ENCODE peak calls at places on chromosomes 2 and 18, in six cellular contexts. Y is HL-60, T is adrenal gland, I is dorsolateral prefrontal cortex, N is foreskin fibroblast, A is GM12864. V is an unnamed sample.

GRCh38 chr18:3151379-3152264 is 68.1 kb downstream of the MYOM1 start:
- DNase-seq in Y (no peak), T (no peak), I (no peak), N (peak), A (no peak), V (peak)

GRCh38 chr2:28950941-28951630 is 30.0 kb upstream of the TOGARAM2 start:
- DNase-seq in Y (no peak), T (no peak), I (no peak), N (no peak), A (no peak), V (no peak)

GRCh38 chr18:80245781-80246655 is 1.3 kb downstream of the PARD6G start:
- DNase-seq in Y (no peak), T (no peak), I (peak), N (no peak), A (no peak), V (no peak)

GRCh38 chr2:225008935-225009334 is 33.3 kb downstream of the DOCK10 start:
- DNase-seq in Y (no peak), T (no peak), I (no peak), N (no peak), A (no peak), V (no peak)

GRCh38 chr2:147541314-147541713 is 303.5 kb upstream of the ACVR2A start:
- DNase-seq in Y (no peak), T (no peak), I (no peak), N (no peak), A (no peak), V (no peak)

GRCh38 chr18:77547757-77548156 is 298.1 kb downstream of the GALR1 start:
- DNase-seq in Y (no peak), T (no peak), I (no peak), N (no peak), A (no peak), V (no peak)

GRCh38 chr2:104043864-104044263 is 810.1 kb upstream of the POU3F3 start:
- DNase-seq in Y (no peak), T (no peak), I (no peak), N (no peak), A (no peak), V (no peak)

GRCh38 chr2:99802730-99803129 is 312.9 kb upstream of the REV1 start:
- DNase-seq in Y (no peak), T (no peak), I (no peak), N (no peak), A (no peak), V (no peak)

GRCh38 chr2:216341151-216341550 is 31.1 kb downstream of the MARCHF4 start:
- DNase-seq in Y (no peak), T (no peak), I (no peak), N (peak), A (no peak), V (peak)

GRCh38 chr2:223604231-223604630 is 2.1 kb upstream of the SCG2 start:
- DNase-seq in Y (no peak), T (no peak), I (no peak), N (no peak), A (no peak), V (no peak)

GRCh38 chr2:223602972-223603371 is 811 bp upstream of the SCG2 start:
- DNase-seq in Y (no peak), T (no peak), I (no peak), N (no peak), A (no peak), V (no peak)

GRCh38 chr2:223600056-223600455 is 2.1 kb downstream of the SCG2 start:
- DNase-seq in Y (no peak), T (no peak), I (no peak), N (no peak), A (no peak), V (no peak)

GRCh38 chr2:223599646-223600009 is 2.5 kb downstream of the SCG2 start:
- DNase-seq in Y (no peak), T (no peak), I (no peak), N (no peak), A (no peak), V (peak)

GRCh38 chr2:223601932-223602676 is at the start of gene SCG2:
- DNase-seq in Y (peak), T (peak), I (peak), N (peak), A (no peak), V (peak)
- H3K4me3 ChIP-seq in Y (no peak), T (no peak), I (peak), N (no peak), A (no peak), V (peak)

DNA sequence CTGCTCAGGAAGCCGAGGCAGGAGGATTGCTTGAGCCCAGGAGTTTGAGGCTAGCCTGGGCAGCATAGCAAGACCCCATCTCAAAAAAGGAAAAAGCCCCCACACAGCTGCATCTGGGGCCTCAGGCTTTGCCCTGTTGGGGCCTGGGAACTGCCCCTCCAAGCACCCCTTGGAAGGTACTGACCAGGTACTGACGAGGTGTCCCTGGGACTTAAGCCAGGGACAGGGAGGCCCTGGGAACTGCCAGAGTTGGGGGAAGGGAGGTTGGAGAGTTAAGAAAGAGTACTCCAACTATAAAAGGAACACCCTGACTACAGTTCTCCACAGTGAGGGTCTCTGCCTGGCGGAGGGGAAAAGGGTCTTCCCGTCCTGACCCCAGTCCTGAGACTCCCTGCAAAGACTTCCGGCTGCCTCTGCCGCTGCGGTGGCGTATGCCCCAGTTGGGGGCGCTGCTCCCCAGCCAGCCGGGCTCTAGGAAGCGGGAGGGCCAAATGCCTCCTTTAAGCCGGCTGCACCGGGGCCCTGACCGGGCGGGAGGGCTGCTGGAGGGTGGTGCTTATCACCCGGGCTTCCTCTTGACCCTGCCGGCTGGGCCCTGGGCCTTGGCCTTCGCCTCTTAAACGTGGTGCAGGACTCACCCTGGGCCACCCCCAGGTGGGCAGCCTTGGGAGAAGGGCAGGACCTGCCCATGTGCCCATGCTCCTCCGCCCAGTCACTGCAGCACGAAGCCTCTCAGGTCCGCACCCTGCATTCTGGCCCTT is 12.8 kb downstream of the SLC30A3 start:
- DNase-seq in Y (peak), T (peak), I (no peak), N (no peak), A (no peak), V (peak)
- TF ChIP-seq CTCF in Y (peak), T (peak), I (peak), N (peak), A (peak), V (peak)

DNA sequence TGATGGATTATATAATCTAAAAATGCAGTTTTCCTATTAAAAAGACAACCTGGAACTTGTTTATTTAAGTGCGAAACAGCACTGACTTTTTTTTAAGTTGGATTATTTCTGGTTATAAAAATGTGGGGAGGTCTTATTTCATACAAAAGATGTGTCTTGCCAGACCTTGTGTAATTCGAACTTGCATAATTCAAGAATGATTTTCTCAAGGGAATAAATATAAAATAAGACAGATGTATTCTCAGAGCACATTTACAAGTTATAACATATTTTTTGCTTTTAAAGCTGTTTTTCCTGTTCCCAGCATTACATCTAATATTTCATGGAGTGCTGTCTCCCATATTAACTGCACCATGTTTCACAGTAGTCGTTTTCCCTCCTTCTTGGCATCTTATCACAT is 263.1 kb downstream of the CDH20 start:
- DNase-seq in Y (no peak), T (no peak), I (no peak), N (no peak), A (no peak), V (peak)
- H3K4me3 ChIP-seq in Y (no peak), T (no peak), I (no peak), N (no peak), A (no peak), V (no peak)

GRCh38 chr2:73293534-73294171 is at the start of gene EGR4:
- DNase-seq in Y (peak), T (peak), I (peak), N (peak), A (peak), V (peak)
- TF ChIP-seq CTCF in Y (no peak), T (no peak), I (no peak), N (no peak), A (peak), V (no peak)

GRCh38 chr2:85760371-85760770 is 6.6 kb downstream of the ATOH8 start:
- DNase-seq in Y (no peak), T (no peak), I (no peak), N (no peak), A (no peak), V (peak)
- H3K4me3 ChIP-seq in Y (no peak), T (no peak), I (no peak), N (no peak), A (no peak), V (no peak)

GRCh38 chr2:42238644-42239288 is 69.6 kb downstream of the EML4 start:
- DNase-seq in Y (no peak), T (peak), I (no peak), N (no peak), A (peak), V (peak)
- TF ChIP-seq CTCF in Y (no peak), T (peak), I (peak), N (peak), A (peak), V (peak)

DNA sequence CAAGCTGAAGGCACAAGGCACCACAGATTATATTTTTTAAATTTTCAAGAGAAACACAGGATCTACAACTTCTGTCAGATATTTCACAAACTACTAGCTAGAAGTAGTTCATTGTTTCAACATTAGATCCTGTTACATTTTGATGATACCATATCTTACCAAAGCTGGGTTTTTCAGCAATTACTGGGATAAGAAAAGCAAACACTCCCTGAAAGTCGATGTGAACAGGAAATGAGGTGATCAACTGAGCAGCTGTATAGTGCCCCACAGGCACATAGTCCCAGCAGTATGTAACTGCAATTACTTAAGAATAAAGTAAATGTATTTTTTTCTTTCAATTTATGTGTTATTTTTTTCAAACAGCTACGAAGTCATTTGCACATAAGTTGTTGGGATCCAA is 103.5 kb downstream of the DNER start:
- DNase-seq in Y (no peak), T (no peak), I (no peak), N (peak), A (no peak), V (peak)
- H3K4me3 ChIP-seq in Y (no peak), T (no peak), I (no peak), N (no peak), A (no peak), V (no peak)

GRCh38 chr2:50476174-50476573 is 555.8 kb downstream of the NRXN1 start:
- DNase-seq in Y (no peak), T (no peak), I (no peak), N (no peak), A (no peak), V (no peak)
- TF ChIP-seq CTCF in Y (no peak), T (no peak), I (peak), N (no peak), A (peak), V (no peak)